ENCODE peak calls at places on chromosomes 7 and 10, in six cellular contexts. B, D, X, Y, M and V are unnamed samples.

GRCh38 chr7:14009453-14010418 is 20.3 kb upstream of the ETV1 start:
- DNase-seq in M (no peak), X (no peak), D (no peak), Y (no peak), B (no peak), V (no peak)

GRCh38 chr10:1094112-1095057 is 38.2 kb downstream of the WDR37 start:
- DNase-seq in Y (peak), D (no peak), X (no peak), B (no peak), M (no peak), V (no peak)

GRCh38 chr7:121741896-121742295 is 131.1 kb upstream of the PTPRZ1 start:
- DNase-seq in B (no peak), M (no peak), D (no peak), X (no peak), Y (no peak), V (no peak)

GRCh38 chr10:119526606-119527592 is 15.6 kb downstream of the RGS10 start:
- DNase-seq in X (no peak), B (no peak), D (no peak), Y (no peak), M (no peak), V (no peak)

GRCh38 chr7:44678468-44679179 is 70.0 kb upstream of the ZMIZ2 start:
- DNase-seq in M (peak), X (no peak), Y (no peak), D (peak), B (no peak), V (no peak)

GRCh38 chr10:103416436-103417147 is 20.2 kb downstream of the PDCD11 start:
- DNase-seq in D (peak), Y (peak), X (peak), B (peak), M (peak), V (peak)

GRCh38 chr10:77865585-77866324 is 60.8 kb downstream of the DLG5 start:
- DNase-seq in B (peak), X (peak), Y (no peak), M (no peak), D (no peak), V (no peak)

GRCh38 chr7:135942614-135943013 is 34.5 kb downstream of the MTPN start:
- DNase-seq in M (no peak), X (no peak), D (no peak), B (no peak), Y (no peak), V (peak)

GRCh38 chr10:117271427-117271826 is 30.5 kb downstream of the SLC18A2 start:
- DNase-seq in Y (no peak), B (no peak), D (peak), X (no peak), M (peak), V (no peak)

GRCh38 chr7:116802784-116803183 is 59.6 kb upstream of the CAPZA2 start:
- DNase-seq in X (no peak), D (peak), B (peak), M (peak), Y (no peak), V (peak)

GRCh38 chr7:149862156-149862555 is 11.6 kb upstream of the ATP6V0E2 start:
- DNase-seq in D (no peak), Y (no peak), B (no peak), X (no peak), M (no peak), V (no peak)

GRCh38 chr7:137343483-137343841 is at the start of gene PTN:
- DNase-seq in M (peak), X (peak), Y (no peak), B (peak), D (no peak), V (no peak)

GRCh38 chr7:117963278-117964184 is 90.3 kb upstream of the CTTNBP2 start:
- DNase-seq in X (no peak), B (no peak), M (no peak), Y (no peak), D (no peak), V (no peak)

GRCh38 chr7:64618785-64619456 is 47.0 kb upstream of the ZNF107 start:
- DNase-seq in Y (no peak), B (peak), M (peak), X (no peak), D (peak), V (peak)

GRCh38 chr7:83936056-83936703 is 258.4 kb downstream of the SEMA3A start:
- DNase-seq in M (peak), X (peak), D (peak), B (peak), Y (no peak), V (no peak)

GRCh38 chr10:68348265-68348741 is 15.6 kb upstream of the PBLD start:
- DNase-seq in M (peak), X (peak), B (no peak), D (peak), Y (no peak), V (no peak)

GRCh38 chr7:43485580-43485979 is 97.3 kb upstream of the STK17A start:
- DNase-seq in M (no peak), X (no peak), Y (no peak), D (no peak), B (no peak), V (no peak)

GRCh38 chr10:93124580-93125318 is 51.1 kb downstream of the CYP26A1 start:
- DNase-seq in M (no peak), D (no peak), B (no peak), Y (peak), X (no peak), V (peak)

GRCh38 chr7:64878684-64879083 is 24.4 kb upstream of the ZNF273 start:
- DNase-seq in M (no peak), B (no peak), X (no peak), D (no peak), Y (no peak), V (no peak)

GRCh38 chr7:8254215-8254614 is 7.8 kb downstream of the ICA1 start:
- DNase-seq in X (no peak), D (no peak), B (no peak), Y (no peak), M (no peak), V (no peak)

GRCh38 chr10:130434446-130435385 is 298.5 kb downstream of the GLRX3 start:
- DNase-seq in D (no peak), X (no peak), B (no peak), M (no peak), Y (no peak), V (no peak)

GRCh38 chr10:37488792-37489657 is 363.6 kb downstream of the ANKRD30A start:
- DNase-seq in B (no peak), Y (no peak), M (no peak), X (no peak), D (no peak), V (no peak)

GRCh38 chr7:5774790-5775189 is 6.7 kb downstream of the RNF216 start:
- DNase-seq in B (no peak), D (no peak), M (no peak), Y (no peak), X (no peak), V (no peak)

GRCh38 chr7:86760236-86760635 is 116.5 kb downstream of the GRM3 start:
- DNase-seq in X (no peak), M (no peak), Y (no peak), D (no peak), B (no peak), V (no peak)

GRCh38 chr10:131900350-131901152 is at the start of gene PPP2R2D:
- DNase-seq in X (peak), D (peak), B (peak), M (peak), Y (peak), V (peak)

GRCh38 chr7:2003931-2004812 is 228.6 kb downstream of the MAD1L1 start:
- DNase-seq in X (peak), D (no peak), Y (no peak), B (no peak), M (no peak), V (no peak)

GRCh38 chr7:116148108-116148507 is 62.2 kb upstream of the TES start:
- DNase-seq in M (no peak), X (no peak), Y (no peak), B (no peak), D (no peak), V (no peak)

GRCh38 chr7:20514364-20514763 is 101.1 kb upstream of the ABCB5 start:
- DNase-seq in D (no peak), X (no peak), Y (peak), M (no peak), B (peak), V (no peak)

GRCh38 chr7:139231513-139232376 is 708 bp downstream of the UBN2 start:
- DNase-seq in D (peak), M (peak), X (peak), Y (no peak), B (peak), V (peak)

GRCh38 chr7:114530074-114530611 is 115.5 kb downstream of the FOXP2 start:
- DNase-seq in B (peak), Y (no peak), M (peak), D (no peak), X (no peak), V (no peak)

GRCh38 chr7:133851416-133851815 is 275.7 kb upstream of the LRGUK start:
- DNase-seq in X (no peak), M (no peak), B (no peak), Y (no peak), D (no peak), V (no peak)

GRCh38 chr10:22252801-22253577 is 35.2 kb upstream of the EBLN1 start:
- DNase-seq in X (peak), M (peak), B (peak), Y (no peak), D (no peak), V (peak)

GRCh38 chr7:84102213-84102612 is 92.4 kb downstream of the SEMA3A start:
- DNase-seq in B (no peak), D (no peak), X (no peak), Y (no peak), M (no peak), V (no peak)

GRCh38 chr10:91887075-91887899 is 22.0 kb downstream of the FGFBP3 start:
- DNase-seq in B (no peak), Y (no peak), M (peak), D (peak), X (peak), V (peak)

GRCh38 chr10:77943086-77943901 is 16.7 kb upstream of the DLG5 start:
- DNase-seq in X (no peak), M (peak), D (peak), Y (no peak), B (no peak), V (no peak)

GRCh38 chr10:69839696-69840345 is 38.1 kb downstream of the COL13A1 start:
- DNase-seq in M (peak), Y (no peak), X (no peak), B (no peak), D (peak), V (no peak)

GRCh38 chr7:129122751-129123516 is 21.6 kb upstream of the TSPAN33 start:
- DNase-seq in B (no peak), Y (peak), D (no peak), M (no peak), X (no peak), V (peak)

GRCh38 chr7:98864726-98865420 is 4.9 kb downstream of the TMEM130 start:
- DNase-seq in Y (no peak), D (no peak), X (no peak), M (peak), B (no peak), V (no peak)

GRCh38 chr10:61901829-61902447 is 439 bp downstream of the ARID5B start:
- DNase-seq in D (peak), B (peak), Y (no peak), M (no peak), X (no peak), V (no peak)